ENCODE peak calls at places on chromosomes 5 and 9, in five cellular contexts. One of them, this sample, is unnamed.

GRCh38 chr5:101424530-101425175 is 521.6 kb upstream of the ST8SIA4 start:
- DNase-seq in iPS DF 6.9: no peak
- DNase-seq in psoas muscle: no peak
- DNase-seq in uterus: no peak
- DNase-seq in AG04450: peak; percentile 11
- DNase-seq in this sample: no peak

GRCh38 chr5:178502401-178503100 is 87.6 kb downstream of the COL23A1 start:
- DNase-seq in psoas muscle: no peak
- DNase-seq in iPS DF 6.9: no peak
- DNase-seq in uterus: no peak
- DNase-seq in AG04450: no peak
- DNase-seq in this sample: no peak

GRCh38 chr9:125580701-125581286 is 126.2 kb downstream of the MAPKAP1 start:
- DNase-seq in uterus: no peak
- DNase-seq in psoas muscle: no peak
- DNase-seq in iPS DF 6.9: no peak
- DNase-seq in AG04450: no peak
- DNase-seq in this sample: no peak

GRCh38 chr9:71202931-71203330 is 81.5 kb upstream of the TRPM3 start:
- DNase-seq in AG04450: no peak
- DNase-seq in iPS DF 6.9: no peak
- DNase-seq in uterus: no peak
- DNase-seq in psoas muscle: no peak
- DNase-seq in this sample: no peak

GRCh38 chr5:108417166-108417670 is 35.3 kb upstream of the FBXL17 start:
- DNase-seq in psoas muscle: no peak
- DNase-seq in iPS DF 6.9: no peak
- DNase-seq in AG04450: no peak
- DNase-seq in uterus: no peak
- DNase-seq in this sample: no peak

GRCh38 chr9:75086443-75087278 is 1.3 kb downstream of the NMRK1 start:
- DNase-seq in iPS DF 6.9: no peak
- DNase-seq in uterus: peak; percentile 26
- DNase-seq in psoas muscle: peak; percentile 29
- DNase-seq in AG04450: no peak
- DNase-seq in this sample: no peak

GRCh38 chr9:84697494-84698114 is 28.1 kb downstream of the NTRK2 start:
- DNase-seq in AG04450: no peak
- DNase-seq in psoas muscle: peak; percentile 64
- DNase-seq in uterus: peak; percentile 18
- DNase-seq in iPS DF 6.9: peak; percentile 76
- DNase-seq in this sample: peak; percentile 56

GRCh38 chr9:90333226-90333625 is 309.4 kb downstream of the DIRAS2 start:
- DNase-seq in AG04450: no peak
- DNase-seq in uterus: no peak
- DNase-seq in iPS DF 6.9: no peak
- DNase-seq in psoas muscle: no peak
- DNase-seq in this sample: no peak

GRCh38 chr5:157855404-157855994 is 3.4 kb downstream of the CLINT1 start:
- DNase-seq in psoas muscle: peak; percentile 20
- DNase-seq in uterus: peak; percentile 50
- DNase-seq in iPS DF 6.9: peak; percentile 47
- DNase-seq in AG04450: peak; percentile 34
- DNase-seq in this sample: no peak

DNA sequence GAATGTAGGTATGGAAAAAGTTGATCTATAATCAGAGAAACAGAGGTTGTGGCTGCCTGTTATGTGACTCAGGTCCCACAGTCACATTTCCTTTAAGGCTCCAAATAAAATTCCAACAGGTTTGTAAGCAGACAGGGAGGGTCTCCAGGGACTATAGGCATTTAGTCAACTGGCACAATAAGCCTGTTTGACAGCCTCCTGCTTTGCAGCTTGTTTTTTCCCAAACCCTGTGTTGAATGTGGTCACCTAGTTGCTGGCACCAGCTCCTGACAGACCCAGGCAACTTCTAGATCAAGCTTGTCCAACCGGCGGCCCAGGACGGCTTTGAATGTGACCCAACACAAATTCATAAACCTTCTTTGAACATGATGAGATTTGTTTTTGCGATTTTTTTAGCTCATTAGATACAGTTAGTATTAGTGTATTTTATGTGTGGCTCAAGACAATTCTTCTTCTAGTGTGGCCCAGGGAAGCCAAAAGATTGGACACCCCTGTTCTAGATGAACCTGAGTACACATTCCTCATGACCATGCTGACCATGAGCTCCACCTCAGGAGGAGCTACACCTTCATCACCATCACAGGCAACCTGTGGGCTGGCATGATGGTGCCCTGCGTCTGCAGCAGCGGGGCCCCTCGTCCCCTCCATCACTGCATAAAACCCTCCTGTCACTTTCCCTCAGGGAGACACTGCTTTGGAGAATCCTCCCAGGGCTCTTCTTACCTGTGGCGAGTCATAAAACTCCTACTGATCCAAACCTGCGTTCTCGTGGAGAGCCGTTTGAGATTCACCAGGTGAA is 15.7 kb upstream of the GRHPR start:
- DNase-seq in psoas muscle: no peak
- DNase-seq in AG04450: no peak
- DNase-seq in uterus: no peak
- DNase-seq in iPS DF 6.9: no peak
- DNase-seq in this sample: no peak
- H3K27ac ChIP-seq in psoas muscle: no peak overlapping the region
- H3K27ac ChIP-seq in AG04450: no peak overlapping the region
- H3K27ac ChIP-seq in uterus: no peak overlapping the region
- H3K27ac ChIP-seq in iPS DF 6.9: no peak overlapping the region
- H3K27ac ChIP-seq in this sample: no peak overlapping the region

GRCh38 chr5:55003432-55004065 is 18.2 kb upstream of the ESM1 start:
- DNase-seq in AG04450: no peak
- DNase-seq in uterus: no peak
- DNase-seq in iPS DF 6.9: no peak
- DNase-seq in psoas muscle: no peak
- DNase-seq in this sample: no peak
- H3K27ac ChIP-seq in AG04450: no peak overlapping the region
- H3K27ac ChIP-seq in uterus: no peak overlapping the region
- H3K27ac ChIP-seq in iPS DF 6.9: no peak overlapping the region
- H3K27ac ChIP-seq in psoas muscle: no peak overlapping the region
- H3K27ac ChIP-seq in this sample: no peak overlapping the region

GRCh38 chr5:149782900-149783586 is 52.9 kb downstream of the PPARGC1B start:
- DNase-seq in AG04450: no peak
- DNase-seq in uterus: no peak
- DNase-seq in iPS DF 6.9: no peak
- DNase-seq in psoas muscle: no peak
- DNase-seq in this sample: no peak
- H3K27ac ChIP-seq in AG04450: no peak overlapping the region
- H3K27ac ChIP-seq in uterus: no peak overlapping the region
- H3K27ac ChIP-seq in iPS DF 6.9: no peak overlapping the region
- H3K27ac ChIP-seq in psoas muscle: peak overlapping the region; percentile 76
- H3K27ac ChIP-seq in this sample: no peak overlapping the region

DNA sequence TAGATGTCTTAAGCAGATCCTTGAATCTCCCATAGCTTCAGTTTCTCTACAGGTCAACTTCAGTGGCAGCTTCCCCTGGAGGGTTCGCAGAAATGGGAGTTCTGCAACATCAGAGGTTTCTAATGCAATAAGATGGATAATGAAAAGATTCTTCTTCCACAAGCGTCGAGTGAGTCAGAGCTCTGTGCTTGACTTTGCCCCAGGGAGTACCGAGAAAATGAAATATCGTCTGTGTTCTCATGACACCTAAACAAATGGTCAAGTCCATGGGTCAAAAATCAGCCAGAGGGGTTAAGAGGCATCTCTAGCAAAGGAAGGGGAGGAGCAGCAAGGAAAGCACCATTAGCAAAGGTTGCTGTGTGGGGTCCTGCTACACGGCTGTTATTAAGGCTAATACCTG is 3.2 kb upstream of the ADRA1B start:
- DNase-seq in psoas muscle: no peak
- DNase-seq in AG04450: no peak
- DNase-seq in uterus: peak; percentile 63
- DNase-seq in iPS DF 6.9: no peak
- DNase-seq in this sample: no peak
- H3K27ac ChIP-seq in psoas muscle: no peak overlapping the region
- H3K27ac ChIP-seq in AG04450: peak overlapping the region; percentile 25
- H3K27ac ChIP-seq in uterus: peak overlapping the region; percentile 60
- H3K27ac ChIP-seq in iPS DF 6.9: no peak overlapping the region
- H3K27ac ChIP-seq in this sample: no peak overlapping the region

DNA sequence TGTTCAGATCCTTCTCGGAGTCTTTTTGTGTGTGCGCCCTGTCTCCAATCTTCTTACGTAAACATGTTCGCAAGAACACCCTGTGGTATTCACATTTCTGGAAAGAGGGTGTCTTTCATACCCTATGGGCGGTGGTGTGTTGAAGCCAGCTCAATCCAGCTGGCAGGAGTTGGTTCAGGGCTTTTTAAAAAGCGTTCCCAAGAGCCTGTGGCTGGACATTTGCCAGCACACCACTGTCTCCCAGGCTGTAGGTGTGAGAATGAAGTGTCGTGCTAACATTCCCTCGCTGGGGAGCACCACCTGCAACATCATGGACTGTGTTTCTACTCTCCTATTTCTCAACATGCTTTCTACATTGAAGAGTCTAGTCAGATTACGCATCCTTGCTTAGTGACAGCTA is 51.7 kb downstream of the S1PR3 start:
- DNase-seq in AG04450: no peak
- DNase-seq in uterus: no peak
- DNase-seq in psoas muscle: no peak
- DNase-seq in iPS DF 6.9: no peak
- DNase-seq in this sample: no peak
- H3K27ac ChIP-seq in AG04450: no peak overlapping the region
- H3K27ac ChIP-seq in uterus: no peak overlapping the region
- H3K27ac ChIP-seq in psoas muscle: no peak overlapping the region
- H3K27ac ChIP-seq in iPS DF 6.9: no peak overlapping the region
- H3K27ac ChIP-seq in this sample: no peak overlapping the region

GRCh38 chr5:95241-95980 is 3.4 kb downstream of the PLEKHG4B start:
- DNase-seq in AG04450: no peak
- DNase-seq in iPS DF 6.9: no peak
- DNase-seq in uterus: no peak
- DNase-seq in psoas muscle: no peak
- DNase-seq in this sample: no peak

GRCh38 chr5:91556-92263 is at the start of gene PLEKHG4B:
- DNase-seq in iPS DF 6.9: peak; percentile 75
- DNase-seq in AG04450: no peak
- DNase-seq in uterus: no peak
- DNase-seq in psoas muscle: no peak
- DNase-seq in this sample: no peak

GRCh38 chr5:93221-93980 is 1.4 kb downstream of the PLEKHG4B start:
- DNase-seq in AG04450: no peak
- DNase-seq in psoas muscle: no peak
- DNase-seq in uterus: no peak
- DNase-seq in iPS DF 6.9: no peak
- DNase-seq in this sample: no peak

GRCh38 chr5:92391-93220 is 638 bp downstream of the PLEKHG4B start:
- DNase-seq in iPS DF 6.9: no peak
- DNase-seq in psoas muscle: no peak
- DNase-seq in uterus: no peak
- DNase-seq in AG04450: no peak
- DNase-seq in this sample: no peak

DNA sequence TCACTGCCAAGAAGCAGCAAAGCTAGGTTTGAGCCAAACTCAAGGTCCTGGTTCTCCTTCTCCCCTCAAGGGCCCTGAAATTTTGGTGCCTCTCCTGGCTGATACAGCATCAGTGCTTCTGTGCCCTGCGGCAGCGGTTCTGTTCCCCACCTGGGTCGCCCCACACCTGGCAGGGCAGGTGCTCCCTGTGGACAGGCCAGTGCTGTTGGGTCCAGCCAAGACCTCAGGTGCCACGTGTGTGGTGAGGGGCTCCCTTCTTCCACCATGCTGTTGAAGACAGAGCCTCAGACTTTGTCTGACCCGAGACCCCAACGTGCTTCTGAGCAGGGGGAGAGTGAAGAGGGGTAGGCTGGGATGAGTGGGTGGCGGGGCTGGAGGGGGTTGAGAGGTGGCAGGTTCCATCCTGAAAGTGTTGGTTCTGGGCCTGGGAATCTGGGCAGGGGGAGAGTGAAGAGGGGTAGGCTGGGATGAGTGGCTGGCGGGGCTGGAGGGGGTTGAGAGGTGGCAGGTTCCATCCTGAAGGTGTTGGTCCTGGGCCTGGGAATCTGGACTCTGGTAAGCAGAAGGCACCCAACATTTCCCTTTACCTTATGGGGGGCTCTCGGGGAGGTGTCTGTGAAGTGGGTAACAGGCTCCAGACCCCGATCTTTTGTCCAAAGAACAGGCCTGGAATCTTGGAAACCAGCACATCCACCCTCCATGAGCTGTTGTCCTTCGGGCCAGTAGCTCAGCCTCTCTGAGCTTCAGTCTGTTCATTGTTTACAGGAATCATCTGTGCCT is 2.3 kb downstream of the PLEKHG4B start:
- DNase-seq in AG04450: no peak
- DNase-seq in iPS DF 6.9: no peak
- DNase-seq in psoas muscle: no peak
- DNase-seq in uterus: no peak
- DNase-seq in this sample: no peak
- H3K27ac ChIP-seq in AG04450: no peak overlapping the region
- H3K27ac ChIP-seq in iPS DF 6.9: no peak overlapping the region
- H3K27ac ChIP-seq in psoas muscle: no peak overlapping the region
- H3K27ac ChIP-seq in uterus: no peak overlapping the region
- H3K27ac ChIP-seq in this sample: no peak overlapping the region

DNA sequence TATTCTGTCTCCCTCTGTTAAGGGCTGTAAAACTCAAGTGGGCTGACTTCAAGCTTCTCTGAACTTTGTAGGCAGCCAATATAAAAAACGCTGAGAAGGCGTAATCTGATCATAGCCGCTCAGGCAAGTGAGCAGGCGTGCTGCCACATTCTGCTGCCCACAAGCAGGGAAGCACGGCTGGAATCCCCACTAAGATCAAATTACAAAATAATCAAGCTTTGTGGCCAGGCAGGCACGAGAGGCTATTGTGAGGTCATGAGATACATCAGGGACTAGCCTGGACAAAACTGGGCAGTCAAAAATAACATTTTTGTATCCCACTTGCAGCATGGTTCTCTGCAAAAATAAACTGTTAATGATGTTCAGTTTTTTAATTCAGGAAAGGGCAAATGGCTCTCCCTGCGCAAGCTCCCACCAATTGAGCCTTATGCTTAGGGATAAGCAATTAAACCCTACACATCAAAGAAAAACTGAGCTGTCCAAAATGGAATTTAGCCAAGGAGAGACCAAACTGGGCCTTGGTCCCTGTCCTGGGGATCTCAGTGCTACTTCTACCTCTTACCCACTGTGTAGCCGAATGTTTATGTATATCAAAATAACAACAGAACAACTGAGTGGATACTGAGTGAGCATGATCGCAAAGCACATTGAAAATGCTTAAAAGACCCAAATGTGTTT is 63.9 kb downstream of the POU5F2 start:
- DNase-seq in AG04450: peak; percentile 85
- DNase-seq in psoas muscle: peak; percentile 20
- DNase-seq in iPS DF 6.9: peak; percentile 33
- DNase-seq in uterus: no peak
- DNase-seq in this sample: peak; percentile 33
- H3K27ac ChIP-seq in AG04450: peak overlapping the region; percentile 47
- H3K27ac ChIP-seq in psoas muscle: no peak overlapping the region
- H3K27ac ChIP-seq in iPS DF 6.9: no peak overlapping the region
- H3K27ac ChIP-seq in uterus: no peak overlapping the region
- H3K27ac ChIP-seq in this sample: no peak overlapping the region